ENCODE peak calls at places on chromosomes 3 and 15, in nine cellular contexts. E is neural progenitor cell, R is GM23248, O is OCI-LY7, H is PC-3, U is GM23338, M is SK-N-SH, K is HCT116, L is MM.1S. T is an unnamed sample.

GRCh38 chr15:28880680-28881079 is 5.1 kb upstream of the APBA2 start:
- DNase-seq in E (no peak), R (no peak), O (no peak), H (no peak), U (no peak), M (no peak), K (no peak), L (no peak), T (no peak)

GRCh38 chr15:22873841-22874240 is 35.4 kb downstream of the NIPA2 start:
- DNase-seq in E (no peak), R (no peak), O (no peak), H (no peak), U (no peak), M (no peak), K (no peak), L (no peak), T (no peak)

GRCh38 chr3:18531662-18532061 is 106.5 kb upstream of the SATB1 start:
- DNase-seq in E (no peak), R (no peak), O (peak), H (no peak), U (no peak), M (no peak), K (no peak), L (no peak), T (no peak)

GRCh38 chr15:86526938-86527735 is 447.5 kb downstream of the AGBL1 start:
- DNase-seq in E (no peak), R (no peak), O (no peak), H (no peak), U (no peak), M (no peak), K (no peak), L (no peak), T (no peak)

GRCh38 chr3:195468391-195468776 is 25.6 kb upstream of the ACAP2 start:
- DNase-seq in E (no peak), R (no peak), O (no peak), H (no peak), U (no peak), M (no peak), K (no peak), L (no peak), T (no peak)

GRCh38 chr3:99242271-99242670 is 340.8 kb upstream of the DCBLD2 start:
- DNase-seq in E (no peak), R (peak), O (no peak), H (peak), U (no peak), M (no peak), K (no peak), L (no peak), T (no peak)

GRCh38 chr3:46867550-46867898 is 4.3 kb upstream of the MYL3 start:
- DNase-seq in E (no peak), R (peak), O (no peak), H (no peak), U (peak), M (no peak), K (no peak), L (no peak), T (no peak)

GRCh38 chr3:172549144-172549543 is 25.9 kb upstream of the TNFSF10 start:
- DNase-seq in E (no peak), R (no peak), O (no peak), H (no peak), U (no peak), M (no peak), K (no peak), L (no peak), T (peak)

GRCh38 chr3:184654375-184654774 is 57.5 kb downstream of the MAGEF1 start:
- DNase-seq in E (no peak), R (no peak), O (no peak), H (no peak), U (no peak), M (no peak), K (no peak), L (no peak), T (no peak)

GRCh38 chr3:16978234-16978920 is 93.6 kb downstream of the PLCL2 start:
- DNase-seq in E (no peak), R (peak), O (no peak), H (no peak), U (no peak), M (no peak), K (no peak), L (no peak), T (no peak)

GRCh38 chr3:194761384-194761783 is 75.7 kb downstream of the FAM43A start:
- DNase-seq in E (no peak), R (no peak), O (no peak), H (peak), U (no peak), M (no peak), K (no peak), L (no peak), T (no peak)

GRCh38 chr15:88375234-88375926 is 91.8 kb downstream of the MRPL46 start:
- DNase-seq in E (peak), R (peak), O (no peak), H (no peak), U (peak), M (no peak), K (no peak), L (no peak), T (peak)

GRCh38 chr3:160088492-160089137 is 100.0 kb downstream of the IL12A start:
- DNase-seq in E (no peak), R (no peak), O (no peak), H (no peak), U (no peak), M (no peak), K (no peak), L (no peak), T (no peak)

GRCh38 chr3:13040381-13041074 is 32.7 kb downstream of the IQSEC1 start:
- DNase-seq in E (peak), R (peak), O (peak), H (no peak), U (no peak), M (peak), K (no peak), L (peak), T (no peak)

GRCh38 chr3:126158016-126158911 is 22.1 kb downstream of the ALDH1L1 start:
- DNase-seq in E (no peak), R (no peak), O (no peak), H (no peak), U (no peak), M (no peak), K (no peak), L (no peak), T (no peak)

GRCh38 chr15:55319537-55320325 is 709 bp downstream of the PIGB start:
- DNase-seq in E (peak), R (peak), O (peak), H (peak), U (no peak), M (no peak), K (no peak), L (peak), T (no peak)

GRCh38 chr15:57460208-57460816 is 84.0 kb downstream of the CGNL1 start:
- DNase-seq in E (no peak), R (no peak), O (no peak), H (no peak), U (no peak), M (no peak), K (no peak), L (no peak), T (no peak)

GRCh38 chr3:153072382-153072781 is 89.6 kb upstream of the RAP2B start:
- DNase-seq in E (no peak), R (no peak), O (no peak), H (no peak), U (no peak), M (no peak), K (no peak), L (no peak), T (no peak)

GRCh38 chr3:45211466-45212094 is 14.5 kb downstream of the TMEM158 start:
- DNase-seq in E (no peak), R (peak), O (no peak), H (no peak), U (no peak), M (no peak), K (no peak), L (no peak), T (peak)

GRCh38 chr15:87387681-87388240 is 868.8 kb downstream of the NTRK3 start:
- DNase-seq in E (no peak), R (no peak), O (no peak), H (peak), U (no peak), M (no peak), K (no peak), L (no peak), T (no peak)

GRCh38 chr3:114417265-114417664 is 123.4 kb downstream of the TIGIT start:
- DNase-seq in E (no peak), R (no peak), O (no peak), H (no peak), U (no peak), M (no peak), K (no peak), L (no peak), T (no peak)

GRCh38 chr3:126998728-126999127 is 15.8 kb downstream of the PLXNA1 start:
- DNase-seq in E (no peak), R (no peak), O (no peak), H (no peak), U (no peak), M (no peak), K (no peak), L (no peak), T (no peak)

GRCh38 chr15:54282228-54282836 is 304.1 kb downstream of the UNC13C start:
- DNase-seq in E (no peak), R (no peak), O (no peak), H (no peak), U (no peak), M (no peak), K (no peak), L (no peak), T (no peak)

GRCh38 chr15:75397494-75397893 is 29.1 kb upstream of the MAN2C1 start:
- DNase-seq in E (no peak), R (peak), O (no peak), H (no peak), U (no peak), M (no peak), K (no peak), L (no peak), T (no peak)

GRCh38 chr15:94266000-94266399 is 34.6 kb downstream of the MCTP2 start:
- DNase-seq in E (no peak), R (no peak), O (no peak), H (no peak), U (no peak), M (no peak), K (no peak), L (no peak), T (no peak)

GRCh38 chr3:33167716-33168339 is 50.8 kb downstream of the SUSD5 start:
- DNase-seq in E (no peak), R (no peak), O (no peak), H (no peak), U (peak), M (no peak), K (no peak), L (no peak), T (no peak)

GRCh38 chr3:15063238-15063637 is 1.9 kb downstream of the MRPS25 start:
- DNase-seq in E (no peak), R (no peak), O (no peak), H (no peak), U (no peak), M (peak), K (no peak), L (no peak), T (no peak)

GRCh38 chr15:48766196-48766595 is 44.7 kb downstream of the CEP152 start:
- DNase-seq in E (no peak), R (peak), O (no peak), H (peak), U (no peak), M (no peak), K (no peak), L (no peak), T (no peak)

GRCh38 chr3:43425829-43426228 is 139.5 kb downstream of the SNRK start:
- DNase-seq in E (no peak), R (no peak), O (no peak), H (no peak), U (peak), M (no peak), K (no peak), L (no peak), T (no peak)

GRCh38 chr3:180284331-180285110 is 247.8 kb upstream of the PEX5L start:
- DNase-seq in E (no peak), R (peak), O (no peak), H (peak), U (no peak), M (no peak), K (no peak), L (no peak), T (no peak)

GRCh38 chr3:51434746-51435323 is 43.8 kb downstream of the RBM15B start:
- DNase-seq in E (peak), R (peak), O (peak), H (peak), U (peak), M (peak), K (peak), L (peak), T (peak)

GRCh38 chr3:112136959-112137693 is 4.1 kb upstream of the GCSAM start:
- DNase-seq in E (peak), R (peak), O (peak), H (peak), U (peak), M (no peak), K (peak), L (peak), T (peak)

GRCh38 chr3:37310666-37311050 is 136.3 kb upstream of the LRRFIP2 start:
- DNase-seq in E (no peak), R (peak), O (no peak), H (no peak), U (no peak), M (no peak), K (no peak), L (no peak), T (no peak)

GRCh38 chr15:90557651-90558084 is 27.9 kb downstream of the CRTC3 start:
- DNase-seq in E (no peak), R (peak), O (no peak), H (no peak), U (no peak), M (peak), K (no peak), L (no peak), T (peak)

GRCh38 chr15:62483817-62484216 is 318.7 kb upstream of the C2CD4B start:
- DNase-seq in E (no peak), R (peak), O (no peak), H (no peak), U (no peak), M (peak), K (no peak), L (no peak), T (no peak)

GRCh38 chr3:157876556-157876955 is 229.7 kb downstream of the SHOX2 start:
- DNase-seq in E (no peak), R (no peak), O (no peak), H (no peak), U (no peak), M (no peak), K (no peak), L (peak), T (no peak)

GRCh38 chr3:65633018-65633417 is 405.7 kb downstream of the MAGI1 start:
- DNase-seq in E (no peak), R (no peak), O (no peak), H (no peak), U (no peak), M (no peak), K (no peak), L (no peak), T (no peak)

GRCh38 chr3:136856665-136857064 is 5.3 kb upstream of the NCK1 start:
- DNase-seq in E (no peak), R (no peak), O (no peak), H (no peak), U (no peak), M (no peak), K (no peak), L (no peak), T (no peak)

GRCh38 chr3:34012102-34012461 is 213.7 kb downstream of the PDCD6IP start:
- DNase-seq in E (peak), R (peak), O (no peak), H (peak), U (no peak), M (peak), K (peak), L (no peak), T (peak)

GRCh38 chr15:63712828-63713520 is 115.8 kb downstream of the FBXL22 start:
- DNase-seq in E (no peak), R (no peak), O (peak), H (no peak), U (no peak), M (no peak), K (no peak), L (peak), T (no peak)
- TF ChIP-seq EZH2phosphoT487 in E (no peak), R (no peak), O (no peak), H (no peak), U (no peak), M (no peak), K (no peak), L (no peak), T (no peak)

GRCh38 chr3:20637729-20638128 is 451.7 kb upstream of the SGO1 start:
- DNase-seq in E (no peak), R (peak), O (no peak), H (no peak), U (no peak), M (no peak), K (no peak), L (no peak), T (no peak)
- TF ChIP-seq EZH2phosphoT487 in E (no peak), R (no peak), O (no peak), H (no peak), U (no peak), M (no peak), K (no peak), L (no peak), T (no peak)

DNA sequence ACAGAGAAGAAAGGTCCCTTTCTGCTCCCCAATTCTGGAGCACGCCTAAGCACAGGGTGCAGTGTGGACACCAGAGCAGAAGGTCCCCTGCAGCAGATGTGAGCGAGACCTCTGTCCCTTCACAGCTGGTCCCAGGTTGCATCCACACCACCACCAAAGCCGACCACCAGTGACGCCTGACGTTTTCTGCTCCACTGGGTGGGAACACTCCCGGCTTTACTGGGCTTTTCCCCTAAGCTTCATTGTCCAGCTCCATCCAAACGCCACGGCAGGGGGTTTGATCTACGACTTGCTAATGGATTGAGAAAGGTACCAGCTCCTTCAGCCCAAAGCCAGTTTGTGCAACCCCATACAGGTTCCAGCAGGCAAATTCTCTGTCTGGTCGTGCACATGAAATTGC is 31.3 kb downstream of the ADAMTS17 start:
- DNase-seq in E (peak), R (no peak), O (no peak), H (no peak), U (no peak), M (peak), K (no peak), L (no peak), T (no peak)
- TF ChIP-seq EZH2phosphoT487 in E (no peak), R (no peak), O (no peak), H (no peak), U (no peak), M (no peak), K (no peak), L (no peak), T (no peak)

GRCh38 chr15:35738370-35738769 is 192.4 kb upstream of the DPH6 start:
- DNase-seq in E (no peak), R (peak), O (no peak), H (peak), U (peak), M (no peak), K (peak), L (no peak), T (no peak)
- TF ChIP-seq EZH2phosphoT487 in E (no peak), R (no peak), O (no peak), H (no peak), U (no peak), M (no peak), K (no peak), L (no peak), T (no peak)

GRCh38 chr3:5314897-5315296 is 127.4 kb downstream of the EDEM1 start:
- DNase-seq in E (no peak), R (no peak), O (no peak), H (peak), U (no peak), M (no peak), K (no peak), L (no peak), T (no peak)
- TF ChIP-seq EZH2phosphoT487 in E (no peak), R (no peak), O (no peak), H (no peak), U (no peak), M (no peak), K (no peak), L (no peak), T (no peak)

GRCh38 chr3:31533169-31533870 is 595 bp downstream of the STT3B start:
- DNase-seq in E (peak), R (peak), O (peak), H (peak), U (peak), M (peak), K (no peak), L (peak), T (peak)

GRCh38 chr3:31532587-31533168 is at the start of gene STT3B:
- DNase-seq in E (no peak), R (peak), O (peak), H (peak), U (peak), M (peak), K (peak), L (peak), T (peak)

GRCh38 chr3:31531992-31532586 is 636 bp upstream of the STT3B start:
- DNase-seq in E (peak), R (peak), O (peak), H (peak), U (peak), M (peak), K (peak), L (peak), T (peak)

GRCh38 chr3:31536417-31536991 is 3.8 kb downstream of the STT3B start:
- DNase-seq in E (no peak), R (peak), O (no peak), H (no peak), U (no peak), M (no peak), K (no peak), L (no peak), T (no peak)

DNA sequence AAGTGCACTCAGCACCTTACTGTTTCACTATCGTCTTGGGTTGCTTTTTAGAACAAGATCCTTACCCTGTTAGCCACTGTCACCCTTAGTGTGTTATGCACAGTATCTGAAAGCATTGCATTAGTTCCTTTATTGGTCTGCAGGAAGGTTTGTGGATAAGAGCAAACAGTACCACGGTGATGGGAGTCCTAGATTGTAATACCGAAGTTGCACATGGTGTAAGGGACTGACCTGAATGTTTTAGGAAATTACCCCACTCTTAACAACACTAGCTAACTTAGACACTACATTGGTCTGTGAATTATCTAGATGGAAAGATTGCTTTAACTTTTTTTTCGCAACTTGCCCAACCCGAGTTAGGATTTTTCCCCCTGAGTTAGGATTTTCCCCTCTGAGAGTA is 1.3 kb downstream of the STT3B start:
- DNase-seq in E (no peak), R (peak), O (peak), H (peak), U (no peak), M (peak), K (no peak), L (peak), T (peak)
- TF ChIP-seq EZH2phosphoT487 in E (no peak), R (no peak), O (no peak), H (no peak), U (no peak), M (no peak), K (no peak), L (no peak), T (no peak)

DNA sequence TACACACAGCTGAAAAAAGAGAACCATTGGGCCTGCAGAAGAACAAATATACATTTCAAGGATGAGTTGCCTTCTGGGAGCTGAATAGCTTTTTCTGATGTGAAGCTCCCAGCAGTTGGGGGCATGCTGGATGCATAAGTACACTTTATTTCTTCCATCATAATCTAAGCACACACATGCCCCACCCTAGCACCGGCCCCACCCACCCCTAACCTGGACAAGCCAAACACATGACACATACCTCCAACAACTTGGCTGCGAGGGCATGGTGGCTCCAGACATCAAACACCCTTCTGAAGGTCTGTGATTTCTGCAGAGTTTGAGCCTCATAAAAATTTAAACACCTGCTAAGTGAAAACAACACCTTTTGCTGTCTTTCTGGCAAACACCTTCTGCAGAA is 307.2 kb upstream of the TRIM42 start:
- DNase-seq in E (no peak), R (no peak), O (no peak), H (no peak), U (no peak), M (no peak), K (no peak), L (no peak), T (no peak)
- TF ChIP-seq EZH2phosphoT487 in E (no peak), R (no peak), O (no peak), H (no peak), U (no peak), M (no peak), K (no peak), L (no peak), T (no peak)

DNA sequence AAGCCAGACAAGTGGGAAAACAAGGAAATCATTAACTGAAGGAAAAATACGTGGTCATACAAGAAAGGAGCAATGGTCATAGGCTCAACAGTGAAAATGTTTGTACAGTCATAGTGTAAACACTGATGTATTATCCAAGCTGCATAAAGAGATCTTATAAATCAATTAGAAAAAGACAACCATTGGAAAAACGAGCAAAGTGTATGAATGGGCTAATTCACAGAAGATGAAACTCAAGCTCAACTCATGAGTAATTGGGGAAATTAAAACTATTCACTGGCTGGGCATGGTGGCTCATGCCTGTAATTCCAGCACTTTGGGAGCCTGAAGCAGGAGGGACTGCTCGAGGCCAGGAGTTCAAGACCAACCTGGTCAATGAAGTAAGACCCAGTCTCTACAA is 6.4 kb upstream of the IGF2BP2 start:
- DNase-seq in E (no peak), R (no peak), O (no peak), H (peak), U (no peak), M (no peak), K (no peak), L (no peak), T (no peak)
- TF ChIP-seq EZH2phosphoT487 in E (no peak), R (no peak), O (no peak), H (no peak), U (no peak), M (no peak), K (no peak), L (no peak), T (no peak)

T was measured in hepatocyte.